ENCODE peak calls at places on chromosome 19, in seven cellular contexts. One of them, this sample, is unnamed.

GRCh38 chr19:2057484-2058469 is 6.7 kb upstream of the MKNK2 start:
- DNase-seq in right lobe of liver: peak; percentile 34
- DNase-seq in cardiac muscle cell: no peak
- DNase-seq in thoracic aorta: no peak
- DNase-seq in SK-N-SH: no peak
- DNase-seq in CD8-positive, alpha-beta memory T cell: no peak
- DNase-seq in colonic mucosa: no peak
- DNase-seq in this sample: no peak

GRCh38 chr19:39867133-39867532 is 21.0 kb upstream of the FBL start:
- DNase-seq in colonic mucosa: no peak
- DNase-seq in thoracic aorta: no peak
- DNase-seq in cardiac muscle cell: no peak
- DNase-seq in SK-N-SH: no peak
- DNase-seq in right lobe of liver: no peak
- DNase-seq in CD8-positive, alpha-beta memory T cell: no peak
- DNase-seq in this sample: no peak

GRCh38 chr19:41735071-41735623 is 20.2 kb upstream of the CEACAM6 start:
- DNase-seq in colonic mucosa: no peak
- DNase-seq in right lobe of liver: no peak
- DNase-seq in SK-N-SH: no peak
- DNase-seq in CD8-positive, alpha-beta memory T cell: no peak
- DNase-seq in cardiac muscle cell: no peak
- DNase-seq in thoracic aorta: no peak
- DNase-seq in this sample: no peak

GRCh38 chr19:33798701-33799111 is 2.0 kb downstream of the KCTD15 start:
- DNase-seq in thoracic aorta: no peak
- DNase-seq in colonic mucosa: no peak
- DNase-seq in SK-N-SH: peak; percentile 21
- DNase-seq in right lobe of liver: no peak
- DNase-seq in cardiac muscle cell: peak; percentile 53
- DNase-seq in CD8-positive, alpha-beta memory T cell: no peak
- DNase-seq in this sample: no peak

GRCh38 chr19:10871711-10872550 is 578 bp downstream of the CARM1 start:
- DNase-seq in thoracic aorta: no peak
- DNase-seq in CD8-positive, alpha-beta memory T cell: no peak
- DNase-seq in cardiac muscle cell: peak; percentile 21
- DNase-seq in colonic mucosa: peak; percentile 60
- DNase-seq in SK-N-SH: peak; percentile 74
- DNase-seq in right lobe of liver: peak; percentile 63
- DNase-seq in this sample: no peak

GRCh38 chr19:35596366-35596999 is 10.5 kb downstream of the PMIS2 start:
- DNase-seq in CD8-positive, alpha-beta memory T cell: no peak
- DNase-seq in colonic mucosa: no peak
- DNase-seq in SK-N-SH: peak; percentile 43
- DNase-seq in thoracic aorta: no peak
- DNase-seq in cardiac muscle cell: peak; percentile 10
- DNase-seq in right lobe of liver: no peak
- DNase-seq in this sample: no peak

GRCh38 chr19:48629599-48630288 is 7.4 kb downstream of the DBP start:
- DNase-seq in SK-N-SH: peak; percentile 71
- DNase-seq in colonic mucosa: peak; percentile 92
- DNase-seq in thoracic aorta: no peak
- DNase-seq in cardiac muscle cell: peak; percentile 85
- DNase-seq in right lobe of liver: peak; percentile 44
- DNase-seq in CD8-positive, alpha-beta memory T cell: no peak
- DNase-seq in this sample: no peak

GRCh38 chr19:48135411-48135810 is 24.8 kb upstream of the PLA2G4C start:
- DNase-seq in thoracic aorta: no peak
- DNase-seq in SK-N-SH: peak; percentile 87
- DNase-seq in colonic mucosa: peak; percentile 25
- DNase-seq in CD8-positive, alpha-beta memory T cell: no peak
- DNase-seq in right lobe of liver: no peak
- DNase-seq in cardiac muscle cell: no peak
- DNase-seq in this sample: no peak

GRCh38 chr19:31818740-31819228 is 469.5 kb upstream of the TSHZ3 start:
- DNase-seq in cardiac muscle cell: no peak
- DNase-seq in right lobe of liver: no peak
- DNase-seq in SK-N-SH: no peak
- DNase-seq in colonic mucosa: no peak
- DNase-seq in thoracic aorta: no peak
- DNase-seq in CD8-positive, alpha-beta memory T cell: no peak
- DNase-seq in this sample: no peak

GRCh38 chr19:33434090-33434885 is 60.8 kb downstream of the CEBPG start:
- DNase-seq in right lobe of liver: no peak
- DNase-seq in SK-N-SH: no peak
- DNase-seq in colonic mucosa: no peak
- DNase-seq in CD8-positive, alpha-beta memory T cell: no peak
- DNase-seq in cardiac muscle cell: no peak
- DNase-seq in thoracic aorta: no peak
- DNase-seq in this sample: no peak

GRCh38 chr19:15869109-15869555 is 28.7 kb downstream of the CYP4F2 start:
- DNase-seq in SK-N-SH: peak; percentile 66
- DNase-seq in thoracic aorta: no peak
- DNase-seq in CD8-positive, alpha-beta memory T cell: peak; percentile 36
- DNase-seq in colonic mucosa: peak; percentile 42
- DNase-seq in right lobe of liver: peak; percentile 53
- DNase-seq in cardiac muscle cell: peak; percentile 48
- DNase-seq in this sample: no peak

GRCh38 chr19:10295305-10295846 is 5.6 kb downstream of the ICAM5 start:
- DNase-seq in right lobe of liver: peak; percentile 46
- DNase-seq in CD8-positive, alpha-beta memory T cell: peak; percentile 70
- DNase-seq in SK-N-SH: peak; percentile 52
- DNase-seq in cardiac muscle cell: peak; percentile 56
- DNase-seq in thoracic aorta: no peak
- DNase-seq in colonic mucosa: peak; percentile 58
- DNase-seq in this sample: peak; percentile 84

GRCh38 chr19:57171551-57172081 is 4.3 kb upstream of the DUXA start:
- DNase-seq in thoracic aorta: no peak
- DNase-seq in CD8-positive, alpha-beta memory T cell: peak; percentile 58
- DNase-seq in cardiac muscle cell: peak; percentile 55
- DNase-seq in colonic mucosa: peak; percentile 32
- DNase-seq in SK-N-SH: peak; percentile 95
- DNase-seq in right lobe of liver: peak; percentile 30
- DNase-seq in this sample: no peak

GRCh38 chr19:31164666-31165265 is 184.5 kb downstream of the TSHZ3 start:
- DNase-seq in right lobe of liver: no peak
- DNase-seq in CD8-positive, alpha-beta memory T cell: no peak
- DNase-seq in cardiac muscle cell: no peak
- DNase-seq in colonic mucosa: no peak
- DNase-seq in SK-N-SH: no peak
- DNase-seq in thoracic aorta: no peak
- DNase-seq in this sample: no peak

GRCh38 chr19:45164577-45165335 is 4.0 kb upstream of the NKPD1 start:
- DNase-seq in cardiac muscle cell: peak; percentile 89
- DNase-seq in thoracic aorta: no peak
- DNase-seq in colonic mucosa: peak; percentile 75
- DNase-seq in right lobe of liver: peak; percentile 47
- DNase-seq in SK-N-SH: no peak
- DNase-seq in CD8-positive, alpha-beta memory T cell: peak; percentile 45
- DNase-seq in this sample: peak; percentile 17

GRCh38 chr19:16386619-16387240 is 62.1 kb downstream of the KLF2 start:
- DNase-seq in cardiac muscle cell: peak; percentile 75
- DNase-seq in thoracic aorta: no peak
- DNase-seq in SK-N-SH: peak; percentile 75
- DNase-seq in right lobe of liver: no peak
- DNase-seq in colonic mucosa: no peak
- DNase-seq in CD8-positive, alpha-beta memory T cell: peak; percentile 59
- DNase-seq in this sample: peak; percentile 50

GRCh38 chr19:38699027-38699346 is 45.3 kb downstream of the CAPN12 start:
- DNase-seq in SK-N-SH: no peak
- DNase-seq in colonic mucosa: no peak
- DNase-seq in cardiac muscle cell: no peak
- DNase-seq in thoracic aorta: no peak
- DNase-seq in CD8-positive, alpha-beta memory T cell: no peak
- DNase-seq in right lobe of liver: no peak
- DNase-seq in this sample: no peak

GRCh38 chr19:1906985-1907562 is 1.9 kb downstream of the ADAT3 start:
- DNase-seq in CD8-positive, alpha-beta memory T cell: no peak
- DNase-seq in SK-N-SH: no peak
- DNase-seq in thoracic aorta: no peak
- DNase-seq in colonic mucosa: no peak
- DNase-seq in cardiac muscle cell: no peak
- DNase-seq in right lobe of liver: no peak
- DNase-seq in this sample: no peak

GRCh38 chr19:35555301-35556005 is 8.0 kb downstream of the ATP4A start:
- DNase-seq in colonic mucosa: no peak
- DNase-seq in SK-N-SH: peak; percentile 84
- DNase-seq in right lobe of liver: no peak
- DNase-seq in cardiac muscle cell: peak; percentile 44
- DNase-seq in CD8-positive, alpha-beta memory T cell: no peak
- DNase-seq in thoracic aorta: no peak
- DNase-seq in this sample: no peak

GRCh38 chr19:13984186-13984585 is 21.9 kb downstream of the RFX1 start:
- DNase-seq in SK-N-SH: peak; percentile 42
- DNase-seq in CD8-positive, alpha-beta memory T cell: no peak
- DNase-seq in cardiac muscle cell: no peak
- DNase-seq in right lobe of liver: no peak
- DNase-seq in colonic mucosa: no peak
- DNase-seq in thoracic aorta: no peak
- DNase-seq in this sample: no peak

GRCh38 chr19:13981988-13982501 is 24.1 kb downstream of the RFX1 start:
- DNase-seq in cardiac muscle cell: no peak
- DNase-seq in SK-N-SH: no peak
- DNase-seq in colonic mucosa: no peak
- DNase-seq in thoracic aorta: no peak
- DNase-seq in right lobe of liver: no peak
- DNase-seq in CD8-positive, alpha-beta memory T cell: no peak
- DNase-seq in this sample: no peak

GRCh38 chr19:13982773-13983172 is 23.3 kb downstream of the RFX1 start:
- DNase-seq in CD8-positive, alpha-beta memory T cell: no peak
- DNase-seq in cardiac muscle cell: no peak
- DNase-seq in thoracic aorta: no peak
- DNase-seq in SK-N-SH: no peak
- DNase-seq in colonic mucosa: no peak
- DNase-seq in right lobe of liver: no peak
- DNase-seq in this sample: no peak

GRCh38 chr19:13984875-13985741 is 21.0 kb downstream of the RFX1 start:
- DNase-seq in SK-N-SH: no peak
- DNase-seq in right lobe of liver: no peak
- DNase-seq in cardiac muscle cell: no peak
- DNase-seq in CD8-positive, alpha-beta memory T cell: no peak
- DNase-seq in thoracic aorta: no peak
- DNase-seq in colonic mucosa: no peak
- DNase-seq in this sample: no peak

DNA sequence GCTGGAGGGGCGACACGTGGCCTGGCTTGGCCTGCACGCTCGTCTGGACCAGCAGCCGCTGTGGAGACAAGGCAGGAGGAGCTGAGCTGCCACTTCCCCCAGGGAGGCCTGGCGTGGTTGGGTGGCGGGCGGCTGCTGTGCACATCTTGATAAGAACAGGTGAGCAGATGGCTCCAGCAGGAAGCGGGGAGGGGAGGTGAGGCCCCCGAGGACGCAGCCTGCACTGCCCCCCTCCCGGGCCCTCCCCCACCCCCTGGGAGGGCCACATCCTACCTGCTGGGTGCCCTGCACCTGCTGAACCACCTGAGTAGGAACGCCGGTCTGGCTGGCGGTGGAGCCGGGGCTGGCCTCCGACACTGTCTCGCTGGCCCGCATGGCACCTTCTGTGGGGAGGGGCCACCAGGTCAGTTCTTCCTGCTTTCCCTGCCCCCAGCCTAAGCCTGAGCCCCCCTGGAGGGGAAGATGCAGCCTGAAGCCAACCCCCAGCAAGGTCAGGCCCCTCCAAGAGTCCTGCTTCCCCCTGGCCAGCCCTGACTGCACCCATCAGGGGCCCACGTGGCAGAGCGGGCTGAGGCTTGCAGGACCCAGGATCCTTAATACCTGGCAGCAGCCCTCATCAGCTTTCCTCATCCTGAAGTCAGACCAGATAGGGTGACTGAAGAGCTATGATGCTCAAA is 22.8 kb downstream of the RFX1 start:
- DNase-seq in CD8-positive, alpha-beta memory T cell: no peak
- DNase-seq in cardiac muscle cell: no peak
- DNase-seq in SK-N-SH: no peak
- DNase-seq in colonic mucosa: no peak
- DNase-seq in right lobe of liver: no peak
- DNase-seq in thoracic aorta: no peak
- DNase-seq in this sample: peak; percentile 44
- H3K4me1 ChIP-seq in CD8-positive, alpha-beta memory T cell: peaks cover 73% of the 10 kb centered on the region
- H3K4me1 ChIP-seq in cardiac muscle cell: peaks cover 20% of the 10 kb centered on the region
- H3K4me1 ChIP-seq in SK-N-SH: peaks cover 46% of the 10 kb centered on the region
- H3K4me1 ChIP-seq in colonic mucosa: peaks cover 7% of the 10 kb centered on the region
- H3K4me1 ChIP-seq in right lobe of liver: no peaks in the 10 kb centered on the region
- H3K4me1 ChIP-seq in thoracic aorta: peaks cover 32% of the 10 kb centered on the region
- H3K4me1 ChIP-seq in this sample: peaks cover 80% of the 10 kb centered on the region

GRCh38 chr19:13039211-13039789 is 44.0 kb downstream of the NFIX start:
- DNase-seq in SK-N-SH: no peak
- DNase-seq in thoracic aorta: no peak
- DNase-seq in CD8-positive, alpha-beta memory T cell: no peak
- DNase-seq in right lobe of liver: no peak
- DNase-seq in cardiac muscle cell: no peak
- DNase-seq in colonic mucosa: no peak
- DNase-seq in this sample: no peak
- H3K4me3 ChIP-seq in SK-N-SH: no peak overlapping the region
- H3K4me3 ChIP-seq in thoracic aorta: no peak overlapping the region
- H3K4me3 ChIP-seq in CD8-positive, alpha-beta memory T cell: no peak overlapping the region
- H3K4me3 ChIP-seq in right lobe of liver: no peak overlapping the region
- H3K4me3 ChIP-seq in cardiac muscle cell: no peak overlapping the region
- H3K4me3 ChIP-seq in colonic mucosa: no peak overlapping the region
- H3K4me3 ChIP-seq in this sample: no peak overlapping the region

DNA sequence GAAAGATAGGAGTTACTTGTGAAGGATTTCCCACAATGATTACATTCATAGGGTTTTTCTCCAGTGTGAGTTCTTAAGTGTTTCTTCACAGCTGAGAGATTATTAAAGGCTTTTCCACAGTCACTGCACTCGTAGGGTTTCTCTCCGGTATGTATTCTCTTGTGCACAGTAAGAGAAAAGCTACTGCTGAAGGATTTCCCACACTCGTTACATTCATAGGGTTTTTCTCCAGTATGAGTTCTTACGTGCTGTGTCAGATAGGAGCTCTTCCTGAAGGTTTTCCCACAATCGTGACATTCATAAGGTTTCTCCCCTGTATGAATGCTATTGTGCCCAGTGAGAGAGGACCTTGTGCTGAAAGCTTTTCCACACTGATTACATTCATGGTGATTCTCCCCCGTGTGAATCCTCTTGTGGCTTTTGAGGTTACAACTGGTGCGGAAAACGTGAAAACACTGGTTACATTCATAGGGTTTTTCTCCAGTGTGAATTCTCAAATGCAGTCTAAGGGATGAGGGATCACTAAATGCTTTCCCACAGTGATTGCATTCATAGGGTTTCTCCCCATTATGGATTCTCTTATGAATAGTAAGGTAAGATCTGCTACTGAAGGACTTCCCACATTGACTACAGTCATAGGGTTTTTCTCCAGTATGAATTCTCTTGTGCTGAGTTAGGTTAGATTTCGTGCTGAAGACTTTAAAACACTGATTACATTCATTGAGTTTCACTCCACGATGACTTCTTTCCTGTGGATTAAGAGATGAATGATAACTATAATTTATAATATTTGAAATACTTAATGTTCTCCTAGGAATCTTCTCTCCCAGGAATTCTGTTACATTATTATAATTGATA is 20.6 kb downstream of the ZNF558 start:
- DNase-seq in CD8-positive, alpha-beta memory T cell: no peak
- DNase-seq in thoracic aorta: no peak
- DNase-seq in SK-N-SH: no peak
- DNase-seq in cardiac muscle cell: no peak
- DNase-seq in colonic mucosa: no peak
- DNase-seq in right lobe of liver: no peak
- DNase-seq in this sample: no peak
- H3K9me3 ChIP-seq in CD8-positive, alpha-beta memory T cell: peaks cover 75% of the 10 kb centered on the region
- H3K9me3 ChIP-seq in thoracic aorta: peaks cover 99% of the 10 kb centered on the region
- H3K9me3 ChIP-seq in SK-N-SH: peaks cover 66% of the 10 kb centered on the region
- H3K9me3 ChIP-seq in cardiac muscle cell: peaks cover 3% of the 10 kb centered on the region
- H3K9me3 ChIP-seq in colonic mucosa: peaks cover 29% of the 10 kb centered on the region
- H3K9me3 ChIP-seq in right lobe of liver: peaks cover 59% of the 10 kb centered on the region
- H3K9me3 ChIP-seq in this sample: peaks cover 99% of the 10 kb centered on the region

GRCh38 chr19:5929646-5930045 is 15.6 kb downstream of the CAPS start:
- DNase-seq in cardiac muscle cell: no peak
- DNase-seq in SK-N-SH: no peak
- DNase-seq in right lobe of liver: no peak
- DNase-seq in colonic mucosa: no peak
- DNase-seq in CD8-positive, alpha-beta memory T cell: no peak
- DNase-seq in thoracic aorta: no peak
- DNase-seq in this sample: no peak
- H3K4me1 ChIP-seq in cardiac muscle cell: no peaks in the 10 kb centered on the region
- H3K4me1 ChIP-seq in SK-N-SH: peaks cover 71% of the 10 kb centered on the region
- H3K4me1 ChIP-seq in right lobe of liver: no peaks in the 10 kb centered on the region
- H3K4me1 ChIP-seq in colonic mucosa: no peaks in the 10 kb centered on the region
- H3K4me1 ChIP-seq in CD8-positive, alpha-beta memory T cell: no peaks in the 10 kb centered on the region
- H3K4me1 ChIP-seq in thoracic aorta: peaks cover 26% of the 10 kb centered on the region
- H3K4me1 ChIP-seq in this sample: no peaks in the 10 kb centered on the region